ENCODE peak calls at places on chromosomes 6 and 20, in four cellular contexts. U, V, J and L are unnamed samples.

GRCh38 chr6:15691250-15691869 is 28.5 kb upstream of the DTNBP1 start:
- DNase-seq in U (peak; percentile 91), V (peak; percentile 75), J (peak; percentile 82), L (peak; percentile 46)

GRCh38 chr20:19958243-19958642 is 58.9 kb upstream of the NAA20 start:
- DNase-seq in U (no peak), V (no peak), J (no peak), L (no peak)

GRCh38 chr20:35901678-35902544 is 52.4 kb downstream of the SCAND1 start:
- DNase-seq in U (peak; percentile 88), V (peak; percentile 53), J (no peak), L (peak; percentile 71)

GRCh38 chr6:39823187-39823815 is 31.1 kb downstream of the DAAM2 start:
- DNase-seq in U (no peak), V (no peak), J (peak; percentile 46), L (no peak)

GRCh38 chr6:44133003-44133931 is 5.9 kb downstream of the TMEM63B start:
- DNase-seq in U (peak; percentile 57), V (no peak), J (peak; percentile 51), L (no peak)

GRCh38 chr6:3520541-3521220 is 63.8 kb upstream of the SLC22A23 start:
- DNase-seq in U (peak; percentile 68), V (peak; percentile 32), J (no peak), L (no peak)

GRCh38 chr6:46325561-46326525 is 155.1 kb upstream of the ENPP5 start:
- DNase-seq in U (peak; percentile 31), V (peak; percentile 49), J (peak; percentile 25), L (no peak)

GRCh38 chr6:116060572-116061283 is at the start of gene FRK:
- DNase-seq in U (peak; percentile 69), V (no peak), J (no peak), L (no peak)

GRCh38 chr6:2524090-2524489 is 226.6 kb downstream of the MYLK4 start:
- DNase-seq in U (no peak), V (no peak), J (no peak), L (no peak)

GRCh38 chr6:167153523-167153959 is 4.2 kb downstream of the GPR31 start:
- DNase-seq in U (peak; percentile 17), V (no peak), J (no peak), L (no peak)

GRCh38 chr6:32886674-32887383 is 32.8 kb downstream of the PSMB9 start:
- DNase-seq in U (peak; percentile 79), V (no peak), J (peak; percentile 15), L (peak; percentile 67)

GRCh38 chr20:58810116-58810878 is 40.4 kb downstream of the GNAS-AS1 start:
- DNase-seq in U (no peak), V (no peak), J (no peak), L (no peak)

GRCh38 chr20:11457476-11457875 is 460.2 kb upstream of the BTBD3 start:
- DNase-seq in U (no peak), V (peak; percentile 82), J (no peak), L (no peak)

GRCh38 chr6:21000391-21000801 is 466.1 kb downstream of the CDKAL1 start:
- DNase-seq in U (peak; percentile 30), V (no peak), J (no peak), L (no peak)

GRCh38 chr20:12891643-12892042 is 117.1 kb upstream of the SPTLC3 start:
- DNase-seq in U (no peak), V (no peak), J (no peak), L (no peak)

GRCh38 chr6:2848851-2849250 is 7.2 kb upstream of the SERPINB1 start:
- DNase-seq in U (no peak), V (no peak), J (no peak), L (no peak)

GRCh38 chr20:42435230-42435629 is 754.5 kb downstream of the PTPRT start:
- DNase-seq in U (no peak), V (no peak), J (no peak), L (no peak)

GRCh38 chr20:16462711-16463110 is 110.5 kb downstream of the KIF16B start:
- DNase-seq in U (no peak), V (no peak), J (no peak), L (no peak)

GRCh38 chr6:39724787-39725631 is at the start of gene KIF6:
- DNase-seq in U (peak; percentile 66), V (peak; percentile 77), J (peak; percentile 93), L (peak; percentile 12)

GRCh38 chr6:25342784-25343183 is 63.6 kb downstream of the CARMIL1 start:
- DNase-seq in U (peak; percentile 82), V (no peak), J (no peak), L (no peak)

GRCh38 chr20:54475334-54476287 is at the start of gene DOK5:
- DNase-seq in U (peak; percentile 71), V (peak; percentile 16), J (peak; percentile 52), L (no peak)

GRCh38 chr6:15266423-15266996 is 20.6 kb downstream of the JARID2 start:
- DNase-seq in U (no peak), V (no peak), J (no peak), L (no peak)

GRCh38 chr6:80608881-80609280 is 502.4 kb downstream of the BCKDHB start:
- DNase-seq in U (peak; percentile 46), V (no peak), J (no peak), L (peak; percentile 7)

GRCh38 chr6:17585766-17586502 is 14.2 kb upstream of the FAM8A1 start:
- DNase-seq in U (no peak), V (no peak), J (no peak), L (no peak)

GRCh38 chr6:17583811-17584210 is 16.3 kb upstream of the FAM8A1 start:
- DNase-seq in U (no peak), V (no peak), J (no peak), L (no peak)

GRCh38 chr6:17580518-17581048 is 19.5 kb upstream of the FAM8A1 start:
- DNase-seq in U (peak; percentile 22), V (peak; percentile 11), J (peak; percentile 31), L (no peak)

GRCh38 chr6:17588011-17588410 is 12.1 kb upstream of the FAM8A1 start:
- DNase-seq in U (no peak), V (no peak), J (no peak), L (no peak)

DNA sequence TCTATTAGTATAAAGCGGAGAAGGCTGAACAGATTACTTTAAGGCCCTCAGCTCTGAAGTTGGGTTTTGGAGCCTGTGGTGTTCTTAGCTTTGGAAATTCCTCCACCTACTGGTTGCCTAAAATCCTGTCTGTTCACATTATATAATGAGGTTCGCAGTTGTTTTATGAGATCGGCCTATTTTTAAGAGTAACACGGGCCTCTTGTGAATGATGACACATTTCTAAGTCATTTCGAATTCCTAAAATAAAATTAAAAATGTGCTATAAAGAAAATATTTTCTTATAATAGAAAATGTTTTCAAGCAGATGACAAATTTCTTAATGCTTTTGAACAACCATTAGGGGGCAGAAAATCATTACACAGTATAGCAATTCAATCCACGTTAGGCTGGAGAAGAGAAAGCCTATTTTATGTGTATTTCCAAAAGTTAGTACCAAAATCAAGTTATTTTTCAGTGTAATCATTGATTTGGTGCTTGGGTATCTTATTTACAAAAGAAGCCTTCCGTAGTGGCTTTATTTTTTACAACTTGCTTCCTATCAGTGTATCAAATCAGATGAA is 15.8 kb upstream of the FAM8A1 start:
- DNase-seq in U (peak; percentile 88), V (peak; percentile 70), J (no peak), L (no peak)
- H3K4me3 ChIP-seq in U (no peak overlapping the region), V (no peak overlapping the region), J (peak overlapping the region; percentile 20), L (no peak overlapping the region)

GRCh38 chr6:159730277-159730676 is 3.0 kb downstream of the WTAP start:
- DNase-seq in U (no peak), V (no peak), J (no peak), L (no peak)
- H3K4me3 ChIP-seq in U (peak overlapping the region; percentile 80), V (no peak overlapping the region), J (peak overlapping the region; percentile 95), L (no peak overlapping the region)

GRCh38 chr6:41885930-41886329 is 9.2 kb downstream of the USP49 start:
- DNase-seq in U (no peak), V (no peak), J (no peak), L (no peak)

GRCh38 chr6:41884957-41885356 is 10.2 kb downstream of the USP49 start:
- DNase-seq in U (no peak), V (no peak), J (no peak), L (no peak)

GRCh38 chr6:41881506-41881905 is 13.7 kb downstream of the USP49 start:
- DNase-seq in U (no peak), V (no peak), J (no peak), L (no peak)

GRCh38 chr6:41892921-41893564 is 2.1 kb downstream of the USP49 start:
- DNase-seq in U (no peak), V (no peak), J (no peak), L (no peak)

DNA sequence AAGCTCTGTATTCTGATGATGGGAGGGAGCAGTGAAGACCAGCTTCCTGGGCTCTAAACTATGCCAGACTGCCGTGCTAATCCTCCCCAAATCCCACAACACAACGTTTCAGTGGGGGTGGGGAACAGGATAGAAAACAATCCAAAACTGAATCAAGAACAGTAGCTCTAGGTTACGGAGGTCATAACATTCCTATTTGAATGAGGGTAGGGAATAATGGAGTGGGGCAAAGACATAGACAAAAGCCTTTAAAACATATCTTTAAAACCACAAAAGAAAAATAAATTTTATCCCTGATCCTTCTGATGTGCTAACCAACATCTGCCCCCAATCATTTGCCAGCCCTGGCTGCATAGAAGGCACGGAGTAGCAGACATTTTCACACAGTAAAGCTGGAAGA is 7.8 kb downstream of the USP49 start:
- DNase-seq in U (no peak), V (no peak), J (no peak), L (no peak)
- H3K4me3 ChIP-seq in U (no peak overlapping the region), V (no peak overlapping the region), J (no peak overlapping the region), L (no peak overlapping the region)

GRCh38 chr6:140993515-140993914 is 1139.2 kb upstream of the GJE1 start:
- DNase-seq in U (no peak), V (no peak), J (no peak), L (no peak)

GRCh38 chr6:140985679-140986275 is 1146.9 kb upstream of the GJE1 start:
- DNase-seq in U (no peak), V (no peak), J (no peak), L (no peak)

GRCh38 chr6:140992678-140993077 is 1140.0 kb upstream of the GJE1 start:
- DNase-seq in U (no peak), V (no peak), J (no peak), L (no peak)

GRCh38 chr6:140988780-140989179 is 1143.9 kb upstream of the GJE1 start:
- DNase-seq in U (no peak), V (no peak), J (no peak), L (no peak)

DNA sequence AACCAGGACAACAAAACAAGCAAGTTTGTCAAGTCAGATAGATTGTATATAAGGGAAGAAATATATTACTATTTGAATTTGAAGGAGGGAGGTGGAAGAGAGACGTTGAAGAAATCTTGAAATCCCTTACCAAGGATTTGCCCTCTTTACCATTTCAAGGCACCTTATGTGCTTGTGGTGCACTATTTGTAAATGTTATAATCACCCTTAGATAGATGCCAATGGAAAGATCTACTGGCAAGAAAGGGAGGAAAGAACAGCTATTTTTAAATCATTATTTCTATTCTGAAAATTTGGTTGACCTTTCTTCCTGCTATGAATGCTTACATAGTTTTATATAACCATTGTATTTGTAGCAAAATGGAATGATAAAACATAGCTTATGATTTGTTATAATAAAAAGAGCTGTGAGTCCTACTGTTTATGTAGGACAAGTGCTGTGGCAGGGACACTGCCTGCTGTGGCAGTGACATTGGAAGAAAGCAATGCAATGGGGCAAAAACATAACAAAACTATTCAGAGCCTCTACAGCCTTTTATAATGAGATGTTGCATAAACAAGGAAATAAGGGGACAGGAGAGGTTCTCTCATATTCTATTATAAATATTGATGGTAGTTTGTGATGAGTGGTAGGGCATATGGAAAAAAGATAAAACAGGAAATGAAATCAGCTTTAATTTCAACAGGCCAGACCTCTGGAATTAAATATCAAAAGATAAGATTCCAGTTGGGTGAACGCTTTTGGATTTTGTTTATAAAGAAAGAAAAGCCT is 1145.2 kb upstream of the GJE1 start:
- DNase-seq in U (no peak), V (no peak), J (no peak), L (no peak)
- H3K4me3 ChIP-seq in U (no peak overlapping the region), V (no peak overlapping the region), J (no peak overlapping the region), L (no peak overlapping the region)